ENCODE peak calls at places on chromosomes 1 and 21, in five cellular contexts. D, K, R, F and C are unnamed samples.

GRCh38 chr21:34351786-34352241 is 12.0 kb upstream of the KCNE2 start:
- DNase-seq in F (no peak), D (peak), K (peak), R (peak), C (peak)

GRCh38 chr1:180623579-180624347 is 8.1 kb upstream of the XPR1 start:
- DNase-seq in D (no peak), F (no peak), K (no peak), R (no peak), C (no peak)

GRCh38 chr1:243786546-243786945 is 63.5 kb downstream of the AKT3 start:
- DNase-seq in F (no peak), K (no peak), D (no peak), R (no peak), C (no peak)

GRCh38 chr1:235950318-235950717 is 83.6 kb upstream of the LYST start:
- DNase-seq in D (no peak), R (no peak), F (no peak), K (no peak), C (no peak)

GRCh38 chr1:28249013-28249870 is 10.1 kb upstream of the SESN2 start:
- DNase-seq in F (no peak), K (peak), D (no peak), R (peak), C (no peak)

GRCh38 chr1:93623875-93624274 is 57.8 kb downstream of the BCAR3 start:
- DNase-seq in K (no peak), F (no peak), D (no peak), R (no peak), C (no peak)

GRCh38 chr1:186008920-186009737 is 274.9 kb downstream of the HMCN1 start:
- DNase-seq in D (no peak), F (no peak), R (no peak), K (no peak), C (no peak)

GRCh38 chr1:5811419-5811818 is 180.8 kb downstream of the NPHP4 start:
- DNase-seq in K (no peak), F (no peak), R (no peak), D (no peak), C (no peak)

GRCh38 chr1:81550753-81551152 is 250.0 kb upstream of the ADGRL2 start:
- DNase-seq in F (no peak), R (peak), D (no peak), K (no peak), C (no peak)

GRCh38 chr1:13809461-13810159 is 109.6 kb downstream of the PRDM2 start:
- DNase-seq in R (no peak), K (peak), D (no peak), F (no peak), C (no peak)

GRCh38 chr1:56360021-56360420 is 219.3 kb downstream of the PLPP3 start:
- DNase-seq in K (no peak), R (no peak), F (no peak), D (no peak), C (no peak)

GRCh38 chr1:211334986-211335385 is 8.4 kb downstream of the TRAF5 start:
- DNase-seq in F (peak), K (no peak), R (no peak), D (no peak), C (no peak)

GRCh38 chr1:54297596-54298283 is 97.8 kb downstream of the MRPL37 start:
- DNase-seq in K (no peak), R (no peak), F (no peak), D (no peak), C (no peak)

GRCh38 chr1:93029317-93029716 is 49.8 kb upstream of the MTF2 start:
- DNase-seq in D (no peak), R (no peak), K (no peak), F (no peak), C (peak)

GRCh38 chr1:237863234-237863633 is 27.5 kb downstream of the ZP4 start:
- DNase-seq in R (no peak), F (no peak), D (no peak), K (no peak), C (no peak)

GRCh38 chr1:23810818-23811420 is 10.4 kb upstream of the GALE start:
- DNase-seq in K (peak), D (no peak), F (peak), R (no peak), C (peak)

GRCh38 chr1:245310605-245311531 is 156.1 kb downstream of the KIF26B start:
- DNase-seq in R (no peak), K (no peak), D (no peak), F (no peak), C (peak)

GRCh38 chr1:119327436-119328155 is 41.0 kb upstream of the HAO2 start:
- DNase-seq in D (peak), R (no peak), F (peak), K (no peak), C (no peak)

GRCh38 chr1:233790662-233791371 is 113.7 kb upstream of the SLC35F3 start:
- DNase-seq in F (peak), R (peak), D (peak), K (peak), C (peak)

GRCh38 chr1:17016317-17016661 is 4.6 kb upstream of the ATP13A2 start:
- DNase-seq in F (no peak), D (no peak), K (no peak), R (no peak), C (no peak)

GRCh38 chr1:43235451-43236121 is 34.2 kb upstream of the TMEM125 start:
- DNase-seq in F (no peak), R (no peak), D (no peak), K (no peak), C (no peak)

GRCh38 chr21:16419188-16419874 is 689.5 kb downstream of the USP25 start:
- DNase-seq in R (no peak), F (no peak), K (no peak), D (peak), C (no peak)

GRCh38 chr1:115648717-115649691 is 7.2 kb downstream of the VANGL1 start:
- DNase-seq in F (no peak), D (no peak), R (no peak), K (peak), C (peak)

GRCh38 chr1:176225485-176225884 is 18.4 kb upstream of the COP1 start:
- DNase-seq in K (no peak), F (no peak), D (no peak), R (no peak), C (no peak)

GRCh38 chr21:14877581-14878228 is 187.1 kb downstream of the NRIP1 start:
- DNase-seq in D (peak), K (no peak), R (no peak), F (no peak), C (no peak)

GRCh38 chr1:29523531-29523930 is 287.2 kb downstream of the PTPRU start:
- DNase-seq in F (peak), R (no peak), K (no peak), D (no peak), C (no peak)

GRCh38 chr1:92989936-92990582 is 28.8 kb upstream of the DIPK1A start:
- DNase-seq in D (no peak), F (no peak), R (no peak), K (no peak), C (no peak)

DNA sequence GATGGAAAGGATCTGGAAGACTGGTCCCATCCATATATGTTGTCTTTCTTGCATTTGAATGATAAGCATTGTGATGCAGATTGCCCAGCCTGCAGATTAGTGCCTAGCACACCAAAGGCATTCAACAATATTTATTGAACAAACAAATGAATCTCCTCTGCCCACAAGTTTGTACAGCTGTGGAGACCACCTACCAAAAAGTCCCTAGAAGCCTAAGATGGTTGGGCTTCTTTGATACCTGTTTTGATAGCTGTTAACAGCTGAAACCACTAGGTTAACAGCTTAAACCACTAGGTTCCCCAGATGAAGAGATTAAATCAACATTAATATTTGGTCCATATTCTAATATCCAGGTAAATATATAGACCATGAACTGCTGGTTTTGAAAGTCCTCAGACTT is 9.8 kb downstream of the DUSP10 start:
- DNase-seq in F (no peak), K (no peak), D (no peak), R (no peak), C (no peak)
- TF ChIP-seq ZNF274 in F (no peak), K (no peak), D (no peak), R (no peak), C (no peak)

DNA sequence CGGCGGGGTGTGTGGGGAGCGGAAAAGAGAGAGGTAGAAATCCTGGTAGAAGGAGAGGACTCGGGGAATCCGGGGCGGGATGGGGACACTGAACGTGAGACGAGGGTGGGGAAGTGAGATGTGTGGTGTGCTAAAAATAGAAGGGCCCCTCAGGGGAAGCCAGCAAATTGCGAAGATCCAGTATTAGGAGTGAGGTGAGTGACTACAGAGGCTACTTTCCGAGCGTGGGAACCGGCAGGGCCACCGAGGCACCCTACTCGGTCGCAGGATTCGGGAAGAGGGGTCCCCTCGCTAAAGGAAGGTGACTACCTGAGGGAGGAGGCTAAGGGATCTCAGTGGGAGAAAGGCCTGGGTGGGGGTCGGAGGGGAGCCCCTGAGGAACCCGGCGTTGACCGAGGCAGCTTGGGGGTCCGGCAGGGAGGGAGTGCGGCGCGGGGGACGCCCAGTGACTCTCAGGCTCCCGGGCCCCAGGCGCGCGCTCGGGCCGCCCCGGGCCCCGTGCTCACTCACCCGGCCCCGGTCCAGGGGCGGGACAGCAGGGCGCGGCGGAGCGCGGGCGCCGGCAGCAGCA is 318 bp downstream of the ALDH4A1 start:
- DNase-seq in R (no peak), K (no peak), D (no peak), F (no peak), C (no peak)
- TF ChIP-seq POLR2A in R (no peak), K (no peak), D (peak), F (no peak), C (no peak)

GRCh38 chr21:27369234-27369633 is 402.3 kb upstream of the ADAMTS5 start:
- DNase-seq in R (no peak), K (no peak), D (no peak), F (no peak), C (no peak)

GRCh38 chr21:27366846-27367245 is 400.0 kb upstream of the ADAMTS5 start:
- DNase-seq in K (no peak), D (no peak), F (no peak), R (no peak), C (no peak)

GRCh38 chr21:27362249-27362648 is 395.4 kb upstream of the ADAMTS5 start:
- DNase-seq in R (no peak), F (no peak), K (no peak), D (no peak), C (no peak)

GRCh38 chr21:27363719-27364479 is 397.0 kb upstream of the ADAMTS5 start:
- DNase-seq in F (no peak), K (no peak), D (no peak), R (no peak), C (no peak)

GRCh38 chr21:27365394-27365793 is 398.5 kb upstream of the ADAMTS5 start:
- DNase-seq in F (no peak), D (no peak), K (no peak), R (no peak), C (no peak)
- TF ChIP-seq ZNF274 in F (no peak), D (no peak), K (no peak), R (no peak), C (no peak)

GRCh38 chr1:111594128-111594693 is 25.4 kb upstream of the RAP1A start:
- DNase-seq in K (no peak), D (no peak), F (no peak), R (no peak), C (no peak)

GRCh38 chr1:111595807-111596206 is 23.8 kb upstream of the RAP1A start:
- DNase-seq in F (no peak), D (no peak), R (no peak), K (no peak), C (no peak)

GRCh38 chr1:111593403-111594127 is 26.0 kb upstream of the RAP1A start:
- DNase-seq in D (no peak), K (peak), F (no peak), R (no peak), C (no peak)

GRCh38 chr1:111591946-111592345 is 27.6 kb upstream of the RAP1A start:
- DNase-seq in K (no peak), F (no peak), D (no peak), R (no peak), C (no peak)

DNA sequence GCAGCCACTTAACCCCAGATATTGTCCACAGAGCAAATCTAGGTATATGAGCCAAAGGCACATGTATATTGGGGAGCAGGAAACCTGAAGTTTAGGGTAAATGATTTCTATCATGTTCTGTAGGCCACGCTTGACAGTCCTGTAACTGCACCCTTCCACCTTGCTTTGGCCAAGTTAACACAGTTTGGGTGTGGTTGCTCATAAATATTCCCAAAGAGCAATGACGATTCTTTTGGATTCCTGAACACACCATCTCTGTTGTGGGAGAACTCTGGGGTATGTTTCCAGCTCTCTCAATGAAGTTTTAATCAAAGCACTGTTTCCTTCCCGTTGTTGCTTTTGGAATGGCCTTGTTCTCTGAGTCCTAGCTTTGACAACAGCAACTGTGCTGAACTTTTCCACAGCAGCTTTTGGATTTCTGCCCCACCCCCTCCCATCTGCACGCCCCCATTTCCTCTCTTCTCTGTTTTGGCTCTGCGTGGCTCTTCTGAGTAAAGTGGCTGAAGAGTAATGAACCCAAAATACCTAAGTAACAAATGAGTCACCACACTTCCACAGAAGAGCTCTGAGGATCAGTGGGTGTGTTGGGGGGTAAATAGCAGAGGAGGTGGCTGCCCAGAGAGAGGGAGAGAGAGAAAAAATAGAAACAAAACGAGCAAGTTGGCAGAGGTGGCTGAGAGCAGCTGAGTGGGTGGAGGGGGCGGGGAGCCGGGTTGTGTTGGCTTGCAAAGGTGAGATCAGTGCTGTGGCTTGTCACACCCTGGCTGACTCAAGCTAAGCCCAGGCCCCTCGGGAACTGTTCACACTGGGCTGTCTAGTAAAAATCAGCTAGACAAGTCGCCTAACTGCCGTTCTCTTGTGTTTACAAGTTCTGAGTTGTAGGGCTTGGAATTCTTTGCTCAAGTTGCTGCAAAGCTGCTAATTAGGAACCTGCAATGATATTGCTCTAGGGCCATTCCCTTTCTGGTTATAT is 26.9 kb upstream of the RAP1A start:
- DNase-seq in F (no peak), R (peak), K (peak), D (peak), C (peak)
- TF ChIP-seq POLR2A in F (no peak), R (no peak), K (peak), D (no peak), C (peak)

DNA sequence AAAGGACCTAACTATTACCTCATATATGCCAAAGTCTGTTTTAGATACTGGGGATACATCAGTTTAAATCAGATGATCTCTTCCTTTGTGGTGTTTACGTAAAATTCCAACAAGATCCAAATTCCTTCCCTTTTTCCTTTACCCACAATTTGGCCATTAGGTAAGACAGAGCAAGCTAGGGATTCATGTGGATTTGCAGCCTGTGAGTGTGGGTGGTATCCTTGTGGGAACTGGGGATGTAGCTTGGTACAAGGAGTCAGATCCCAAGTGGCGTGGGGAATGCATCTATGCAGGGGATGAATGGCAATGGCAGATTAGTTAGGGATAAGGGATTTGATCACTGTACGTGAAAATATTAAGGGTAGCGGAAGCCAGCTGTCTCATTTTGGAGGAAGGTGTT is 9.8 kb upstream of the STRIP1 start:
- DNase-seq in D (no peak), F (no peak), K (no peak), R (no peak), C (no peak)
- TF ChIP-seq ZNF274 in D (no peak), F (no peak), K (no peak), R (no peak), C (no peak)

DNA sequence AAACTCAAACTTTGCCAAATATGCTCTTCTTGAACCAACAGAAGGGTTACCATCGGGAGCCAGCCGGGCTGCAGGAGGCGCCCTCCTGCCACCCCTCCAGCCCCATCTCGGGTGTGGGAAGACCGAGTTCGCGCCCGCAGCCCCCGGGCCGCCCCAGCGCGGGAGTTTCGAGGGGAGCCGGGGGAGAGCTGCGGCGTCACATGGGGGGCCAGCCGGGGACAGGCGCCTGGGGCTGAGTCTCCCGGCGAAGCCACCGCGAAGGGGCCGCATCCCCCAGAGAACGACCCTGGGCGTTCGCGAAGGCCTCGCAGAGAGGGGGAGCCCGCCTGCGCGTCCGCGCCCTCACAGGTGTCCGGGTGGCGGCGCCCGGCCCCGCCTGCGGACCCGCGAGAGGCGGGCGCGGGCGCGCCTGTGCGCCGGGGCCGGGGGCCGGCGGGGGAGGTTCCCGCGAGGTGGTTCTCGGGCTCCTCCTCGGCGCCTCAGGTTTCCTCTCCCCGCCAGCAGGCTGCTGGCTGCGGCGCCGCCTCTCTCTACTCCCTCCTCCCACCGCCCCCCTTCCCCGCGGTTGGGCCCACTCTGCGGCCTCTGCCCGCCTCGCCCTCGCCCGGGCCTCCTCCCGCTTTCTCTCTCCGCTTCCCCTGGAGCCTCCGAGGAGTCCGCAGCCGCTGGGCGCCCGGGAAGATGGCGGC is at the start of gene RAVER2:
- DNase-seq in F (peak), R (peak), D (peak), K (peak), C (no peak)
- TF ChIP-seq POLR2A in F (peak), R (peak), D (peak), K (no peak), C (no peak)

DNA sequence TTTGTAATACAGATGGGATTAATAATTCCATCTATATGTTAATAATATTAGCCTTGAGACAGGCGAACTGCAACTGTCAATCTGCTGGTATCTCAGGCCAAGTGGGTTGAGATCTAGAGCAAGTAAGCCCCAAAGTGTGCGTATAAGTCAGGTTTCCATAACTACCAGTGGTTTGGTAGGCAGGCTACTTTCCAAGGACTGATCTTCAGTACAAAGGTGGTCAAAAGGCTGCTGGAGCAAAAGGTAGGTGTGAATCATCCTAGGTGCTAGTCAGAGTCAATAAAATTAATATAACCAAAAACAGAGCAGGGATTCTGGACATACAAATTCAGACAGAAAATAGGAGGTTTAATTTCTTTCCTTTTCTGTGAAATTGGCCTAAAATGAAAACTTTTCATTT is 328.0 kb downstream of the TGFB2 start:
- DNase-seq in K (no peak), R (no peak), D (no peak), F (no peak), C (no peak)
- TF ChIP-seq ZNF274 in K (no peak), R (no peak), D (no peak), F (no peak), C (no peak)